ENCODE peak calls at places on chromosomes 1 and 21, in four cellular contexts. F is pancreas, E is IMR-90, Y is mammary epithelial cell. D is an unnamed sample.

GRCh38 chr1:26284597-26285351 is 4.9 kb downstream of the SH3BGRL3 start:
- DNase-seq in Y (peak; percentile 87), F (peak; percentile 83), E (peak; percentile 97), D (peak; percentile 85)

GRCh38 chr1:34796990-34797389 is 4.2 kb downstream of the GJA4 start:
- DNase-seq in F (no peak), E (no peak), Y (no peak), D (no peak)

GRCh38 chr1:175072131-175072941 is 4.7 kb downstream of the TNN start:
- DNase-seq in Y (peak; percentile 35), E (peak; percentile 74), F (no peak), D (no peak)

GRCh38 chr1:25718738-25719137 is 81.3 kb upstream of the SELENON start:
- DNase-seq in F (no peak), Y (no peak), E (no peak), D (no peak)

GRCh38 chr1:157158967-157159366 is 20.8 kb upstream of the ETV3 start:
- DNase-seq in F (no peak), Y (no peak), E (no peak), D (no peak)

GRCh38 chr1:147210987-147211386 is 14.2 kb downstream of the FMO5 start:
- DNase-seq in Y (no peak), E (no peak), F (no peak), D (no peak)

GRCh38 chr1:68116643-68117235 is 66.3 kb upstream of the DIRAS3 start:
- DNase-seq in Y (peak; percentile 28), E (peak; percentile 61), F (no peak), D (no peak)

GRCh38 chr1:89908993-89909436 is 85.9 kb upstream of the ZNF326 start:
- DNase-seq in F (no peak), Y (peak; percentile 74), E (peak; percentile 79), D (no peak)

GRCh38 chr1:206590025-206590834 is 22.0 kb downstream of the EIF2D start:
- DNase-seq in Y (peak; percentile 96), F (no peak), E (peak; percentile 80), D (no peak)

GRCh38 chr1:38831753-38832734 is 27.5 kb downstream of the RRAGC start:
- DNase-seq in F (no peak), E (no peak), Y (no peak), D (no peak)

GRCh38 chr1:163876546-163876945 is 554.8 kb downstream of the NUF2 start:
- DNase-seq in Y (no peak), F (no peak), E (no peak), D (no peak)

GRCh38 chr1:1574721-1575537 is at the start of gene SSU72:
- DNase-seq in E (peak; percentile 92), Y (peak; percentile 87), F (peak; percentile 97), D (peak; percentile 97)

GRCh38 chr1:176691251-176692228 is 228.6 kb downstream of the PAPPA2 start:
- DNase-seq in Y (peak; percentile 49), F (no peak), E (peak; percentile 43), D (no peak)

GRCh38 chr1:50098490-50099109 is 10.1 kb upstream of the ELAVL4 start:
- DNase-seq in E (no peak), F (no peak), Y (no peak), D (no peak)

GRCh38 chr21:33478858-33479678 is 706 bp downstream of the TMEM50B start:
- DNase-seq in E (peak; percentile 17), F (peak; percentile 65), Y (peak; percentile 33), D (peak; percentile 69)

GRCh38 chr1:202821467-202821866 is 10.7 kb downstream of the PCAT6 start:
- DNase-seq in Y (peak; percentile 25), E (peak; percentile 58), F (no peak), D (no peak)

GRCh38 chr21:46634427-46634826 is 1.0 kb upstream of the PRMT2 start:
- DNase-seq in Y (no peak), F (no peak), E (no peak), D (no peak)

GRCh38 chr1:85484264-85484663 is 19.3 kb upstream of the DDAH1 start:
- DNase-seq in F (no peak), Y (no peak), E (no peak), D (no peak)

GRCh38 chr1:39268112-39268581 is 63.7 kb downstream of the MACF1 start:
- DNase-seq in F (no peak), E (peak; percentile 90), Y (peak; percentile 83), D (no peak)

GRCh38 chr1:27372022-27372807 is 2.4 kb downstream of the FCN3 start:
- DNase-seq in F (no peak), E (no peak), Y (no peak), D (no peak)

GRCh38 chr1:170265234-170265633 is 119.5 kb downstream of the NTMT2 start:
- DNase-seq in F (no peak), Y (no peak), E (no peak), D (no peak)

GRCh38 chr1:152487871-152488270 is 22.7 kb upstream of the LCE5A start:
- DNase-seq in F (no peak), E (no peak), Y (peak; percentile 81), D (no peak)

GRCh38 chr1:61782771-61783170 is 40.5 kb downstream of the PATJ start:
- DNase-seq in F (no peak), E (no peak), Y (no peak), D (no peak)

GRCh38 chr1:156572663-156573018 is 276 bp upstream of the IQGAP3 start:
- DNase-seq in E (no peak), F (no peak), Y (no peak), D (no peak)

GRCh38 chr1:43232071-43232470 is 37.7 kb upstream of the TMEM125 start:
- DNase-seq in F (no peak), Y (peak; percentile 51), E (peak; percentile 80), D (no peak)

GRCh38 chr1:112325504-112325903 is 70.5 kb upstream of the CTTNBP2NL start:
- DNase-seq in E (no peak), F (no peak), Y (no peak), D (no peak)

GRCh38 chr1:225973158-225973557 is 26.0 kb downstream of the SDE2 start:
- DNase-seq in F (no peak), E (no peak), Y (no peak), D (no peak)

GRCh38 chr1:41728403-41729202 is 190.1 kb downstream of the HIVEP3 start:
- DNase-seq in E (no peak), F (no peak), Y (no peak), D (no peak)

GRCh38 chr1:118085365-118085764 is 99.7 kb downstream of the SPAG17 start:
- DNase-seq in Y (no peak), F (no peak), E (no peak), D (no peak)

GRCh38 chr1:1112237-1112985 is 3.5 kb downstream of the C1orf159 start:
- DNase-seq in E (no peak), F (peak; percentile 35), Y (no peak), D (peak; percentile 30)

GRCh38 chr1:45913183-45913924 is 109.9 kb downstream of the MAST2 start:
- DNase-seq in F (no peak), E (peak; percentile 96), Y (peak; percentile 89), D (no peak)

GRCh38 chr1:241130881-241131280 is 226.1 kb downstream of the RGS7 start:
- DNase-seq in F (no peak), E (no peak), Y (no peak), D (no peak)

GRCh38 chr1:82921759-82922158 is 1077.2 kb downstream of the TTLL7 start:
- DNase-seq in E (no peak), Y (no peak), F (no peak), D (no peak)

GRCh38 chr1:78650114-78650513 is 483 bp downstream of the IFI44 start:
- DNase-seq in F (no peak), E (no peak), Y (no peak), D (no peak)

GRCh38 chr1:78649628-78650027 is at the start of gene IFI44:
- DNase-seq in F (peak; percentile 73), Y (peak; percentile 71), E (peak; percentile 77), D (peak; percentile 86)

GRCh38 chr1:78647238-78647637 is 2.4 kb upstream of the IFI44 start:
- DNase-seq in F (no peak), Y (no peak), E (no peak), D (no peak)

GRCh38 chr1:78652019-78652560 is 2.5 kb downstream of the IFI44 start:
- DNase-seq in F (no peak), Y (no peak), E (no peak), D (no peak)

DNA sequence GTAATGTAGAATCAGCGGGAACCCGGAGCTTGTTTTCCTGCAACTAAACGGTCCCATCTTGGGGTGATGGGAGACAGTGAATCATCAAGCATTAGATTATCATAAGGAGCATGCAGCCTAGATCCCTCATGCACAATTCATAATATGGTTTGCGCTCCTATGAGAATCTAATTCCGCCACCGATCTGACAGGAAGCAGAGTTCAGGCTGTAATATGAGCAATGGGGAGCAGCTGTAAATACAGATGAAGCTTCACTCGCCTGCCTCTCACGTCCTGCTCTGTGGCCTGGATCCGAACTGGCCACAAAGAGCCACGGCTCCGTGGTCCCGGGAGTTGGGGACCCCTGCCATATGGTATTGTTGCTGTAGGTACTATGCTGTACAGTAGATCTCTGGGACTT is 1.6 kb downstream of the IFI44 start:
- DNase-seq in E (peak; percentile 13), F (peak; percentile 33), Y (no peak), D (no peak)
- H3K27me3 ChIP-seq in E (no peaks in the 10 kb centered on the region), F (no peaks in the 10 kb centered on the region), Y (no peaks in the 10 kb centered on the region), D (no peaks in the 10 kb centered on the region)

DNA sequence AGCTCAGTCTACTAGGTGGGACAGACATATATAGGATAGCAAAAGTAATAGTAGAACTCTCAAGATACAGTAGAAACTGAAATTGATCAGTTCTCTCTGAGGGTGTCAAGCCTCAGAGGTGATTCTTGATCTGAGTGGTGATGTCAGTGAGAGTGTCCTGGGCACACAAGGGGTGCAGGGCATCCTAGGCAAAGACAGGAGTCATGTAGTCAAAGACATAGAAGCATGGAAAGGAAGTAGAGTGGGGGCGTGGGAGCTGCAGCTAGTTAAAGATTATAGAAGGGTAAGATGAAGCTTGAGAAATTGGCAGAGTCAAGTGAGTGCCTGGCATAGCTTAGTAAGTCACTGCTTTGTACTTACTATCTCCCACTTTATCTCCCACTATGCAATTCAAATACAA is 22.8 kb downstream of the CDC7 start:
- DNase-seq in Y (no peak), E (peak; percentile 26), F (no peak), D (no peak)
- H3K9me3 ChIP-seq in Y (no peaks in the 10 kb centered on the region), E (no peaks in the 10 kb centered on the region), F (no peaks in the 10 kb centered on the region), D (no peaks in the 10 kb centered on the region)

GRCh38 chr1:10675813-10676212 is 120.6 kb downstream of the CASZ1 start:
- DNase-seq in Y (no peak), F (no peak), E (no peak), D (no peak)

GRCh38 chr1:10674700-10675598 is 121.5 kb downstream of the CASZ1 start:
- DNase-seq in Y (no peak), F (no peak), E (no peak), D (no peak)

GRCh38 chr1:10673305-10673704 is 123.1 kb downstream of the CASZ1 start:
- DNase-seq in Y (no peak), F (no peak), E (no peak), D (no peak)

GRCh38 chr1:10672376-10673050 is 123.9 kb downstream of the CASZ1 start:
- DNase-seq in F (no peak), E (no peak), Y (no peak), D (no peak)

GRCh38 chr1:10674222-10674621 is 122.2 kb downstream of the CASZ1 start:
- DNase-seq in F (no peak), Y (no peak), E (no peak), D (no peak)
- H3K4me1 ChIP-seq in F (peaks cover 10% of the 10 kb centered on the region), Y (no peaks in the 10 kb centered on the region), E (no peaks in the 10 kb centered on the region), D (peaks cover 81% of the 10 kb centered on the region)

GRCh38 chr1:181986907-181987305 is 74.6 kb downstream of the ZNF648 start:
- DNase-seq in F (no peak), Y (no peak), E (no peak), D (no peak)
- H3K27me3 ChIP-seq in F (no peaks in the 10 kb centered on the region), Y (peaks cover 3% of the 10 kb centered on the region), E (no peaks in the 10 kb centered on the region), D (no peaks in the 10 kb centered on the region)